ENCODE peak calls at places on chromosomes 7 and 10, in eight cellular contexts. Z is T-helper 1 cell, S is IMR-90, Q is OCI-LY7, J is NCI-H69, K is fibroblast of mammary gland, O is cardiac muscle cell, A is Kasumi-1. E is an unnamed sample.

GRCh38 chr7:151498495-151498894 is 21.2 kb downstream of the RHEB start:
- DNase-seq in Q (no peak), J (no peak), A (no peak), O (no peak), S (no peak), Z (no peak), K (no peak), E (no peak)

GRCh38 chr7:131568953-131569352 is 12.5 kb upstream of the PODXL start:
- DNase-seq in O (no peak), Z (no peak), K (no peak), Q (no peak), S (no peak), J (no peak), A (no peak), E (no peak)

GRCh38 chr10:5071411-5072198 is 22.6 kb upstream of the AKR1C3 start:
- DNase-seq in J (peak; percentile 66), Q (no peak), O (peak; percentile 99), S (peak; percentile 63), Z (no peak), K (peak; percentile 97), A (no peak), E (no peak)

GRCh38 chr10:14873090-14873760 is 5.4 kb upstream of the SUV39H2 start:
- DNase-seq in S (peak; percentile 73), K (peak; percentile 58), Z (no peak), Q (no peak), O (peak; percentile 74), A (no peak), J (no peak), E (no peak)

GRCh38 chr10:130805635-130806030 is 505.9 kb downstream of the TCERG1L start:
- DNase-seq in A (no peak), J (no peak), Q (no peak), K (no peak), Z (no peak), O (no peak), S (no peak), E (no peak)

GRCh38 chr10:127044191-127044590 is 139.0 kb downstream of the DOCK1 start:
- DNase-seq in O (no peak), Q (no peak), A (no peak), Z (no peak), J (no peak), K (no peak), S (no peak), E (no peak)

GRCh38 chr7:30469303-30469702 is 9.3 kb downstream of the NOD1 start:
- DNase-seq in A (peak; percentile 48), J (peak; percentile 69), S (peak; percentile 99), K (peak; percentile 100), O (peak; percentile 100), Q (no peak), Z (no peak), E (no peak)

GRCh38 chr10:1402821-1403507 is 334.4 kb downstream of the ADARB2 start:
- DNase-seq in Q (no peak), Z (no peak), S (no peak), O (no peak), K (no peak), J (no peak), A (no peak), E (no peak)

GRCh38 chr10:86851329-86852207 is 95.1 kb downstream of the BMPR1A start:
- DNase-seq in J (no peak), K (peak; percentile 98), S (peak; percentile 92), Z (no peak), Q (no peak), A (no peak), O (peak; percentile 78), E (no peak)

GRCh38 chr7:133650487-133651292 is 397.8 kb downstream of the EXOC4 start:
- DNase-seq in J (no peak), K (peak; percentile 21), O (peak; percentile 60), S (no peak), Z (no peak), Q (no peak), A (no peak), E (no peak)

GRCh38 chr7:66970310-66970709 is 25.1 kb downstream of the SBDS start:
- DNase-seq in K (peak; percentile 10), O (no peak), J (no peak), A (no peak), S (no peak), Z (no peak), Q (no peak), E (no peak)

GRCh38 chr10:9331583-9332008 is 1277.1 kb downstream of the GATA3 start:
- DNase-seq in K (peak; percentile 63), A (peak; percentile 88), J (peak; percentile 2), Z (no peak), O (peak; percentile 73), S (peak; percentile 65), Q (peak; percentile 66), E (no peak)

GRCh38 chr7:116918744-116919143 is 34.6 kb upstream of the ST7 start:
- DNase-seq in O (no peak), K (no peak), Z (no peak), Q (no peak), S (peak; percentile 28), A (no peak), J (no peak), E (no peak)

GRCh38 chr10:116870949-116871348 is 21.6 kb downstream of the ENO4 start:
- DNase-seq in K (no peak), Q (no peak), J (no peak), Z (no peak), O (no peak), S (no peak), A (no peak), E (no peak)

GRCh38 chr7:23450518-23450917 is 19.8 kb downstream of the IGF2BP3 start:
- DNase-seq in A (no peak), Q (no peak), K (no peak), J (no peak), S (no peak), O (no peak), Z (no peak), E (no peak)

GRCh38 chr7:30930621-30931020 is 19.0 kb downstream of the AQP1 start:
- DNase-seq in O (peak; percentile 56), K (no peak), J (no peak), S (no peak), A (no peak), Q (no peak), Z (no peak), E (no peak)

GRCh38 chr7:122416316-122416925 is 111.9 kb upstream of the FEZF1 start:
- DNase-seq in K (no peak), O (no peak), S (no peak), Z (no peak), Q (no peak), J (no peak), A (no peak), E (no peak)

GRCh38 chr10:108544500-108545120 is 1378.7 kb downstream of the XPNPEP1 start:
- DNase-seq in J (peak; percentile 76), K (peak; percentile 70), Z (no peak), A (peak; percentile 61), O (peak; percentile 70), S (peak; percentile 23), Q (peak; percentile 53), E (no peak)

GRCh38 chr10:28624351-28624750 is 53.0 kb upstream of the BAMBI start:
- DNase-seq in Z (no peak), K (no peak), S (no peak), A (no peak), O (no peak), Q (peak; percentile 14), J (no peak), E (no peak)

GRCh38 chr10:88415533-88416130 is 167.5 kb downstream of the RNLS start:
- DNase-seq in S (no peak), Z (no peak), A (no peak), Q (no peak), O (no peak), J (no peak), K (no peak), E (no peak)

GRCh38 chr7:74221713-74222112 is 11.9 kb downstream of the LAT2 start:
- DNase-seq in K (no peak), Q (no peak), S (no peak), A (no peak), J (no peak), O (no peak), Z (no peak), E (no peak)

GRCh38 chr10:3172081-3172445 is 519 bp downstream of the PITRM1 start:
- DNase-seq in J (no peak), Z (no peak), S (peak; percentile 78), Q (no peak), K (peak; percentile 82), O (peak; percentile 58), A (peak; percentile 61), E (peak; percentile 46)

GRCh38 chr7:130891254-130892094 is 157.5 kb upstream of the KLF14 start:
- DNase-seq in J (peak; percentile 14), Z (no peak), S (peak; percentile 96), Q (no peak), K (peak; percentile 98), O (peak; percentile 95), A (no peak), E (no peak)

GRCh38 chr7:135420786-135421185 is 89.1 kb downstream of the CNOT4 start:
- DNase-seq in J (no peak), S (peak; percentile 17), Z (no peak), O (no peak), Q (no peak), A (no peak), K (peak; percentile 23), E (no peak)

GRCh38 chr7:158655931-158656441 is 48.6 kb downstream of the NCAPG2 start:
- DNase-seq in O (no peak), A (no peak), K (no peak), J (no peak), Z (no peak), S (no peak), Q (no peak), E (peak; percentile 26)

GRCh38 chr7:70477051-70478010 is 654.6 kb upstream of the GALNT17 start:
- DNase-seq in O (peak; percentile 32), A (no peak), Q (no peak), K (peak; percentile 18), S (no peak), Z (no peak), J (no peak), E (no peak)